ENCODE peak calls at places on chromosome 16, in six cellular contexts. One of them, this sample, is unnamed.

GRCh38 chr16:58024673-58025350 is 742 bp upstream of the MMP15 start:
- DNase-seq in ovary: no peak
- DNase-seq in psoas muscle: peak
- DNase-seq in HS-5: no peak
- DNase-seq in posterior vena cava: no peak
- DNase-seq in stimulated activated CD4-positive, alpha-beta T cell treated with anti-CD3 and anti-CD28 coated beads, TNF-alpha, amount 100 ng/mL, for 48 hours: no peak
- DNase-seq in this sample: no peak

GRCh38 chr16:2532494-2533141 is 1.4 kb upstream of the CEMP1 start:
- DNase-seq in stimulated activated CD4-positive, alpha-beta T cell treated with anti-CD3 and anti-CD28 coated beads, TNF-alpha, amount 100 ng/mL, for 48 hours: no peak
- DNase-seq in posterior vena cava: peak
- DNase-seq in HS-5: no peak
- DNase-seq in ovary: peak
- DNase-seq in psoas muscle: peak
- DNase-seq in this sample: no peak

GRCh38 chr16:67170948-67171649 is 761 bp downstream of the NOL3 start:
- DNase-seq in HS-5: no peak
- DNase-seq in stimulated activated CD4-positive, alpha-beta T cell treated with anti-CD3 and anti-CD28 coated beads, TNF-alpha, amount 100 ng/mL, for 48 hours: no peak
- DNase-seq in posterior vena cava: no peak
- DNase-seq in psoas muscle: no peak
- DNase-seq in ovary: no peak
- DNase-seq in this sample: no peak

GRCh38 chr16:77402672-77403071 is 32.2 kb downstream of the ADAMTS18 start:
- DNase-seq in posterior vena cava: no peak
- DNase-seq in stimulated activated CD4-positive, alpha-beta T cell treated with anti-CD3 and anti-CD28 coated beads, TNF-alpha, amount 100 ng/mL, for 48 hours: no peak
- DNase-seq in HS-5: no peak
- DNase-seq in psoas muscle: no peak
- DNase-seq in ovary: no peak
- DNase-seq in this sample: no peak

GRCh38 chr16:4664538-4665418 is 28.6 kb upstream of the NUDT16L1 start:
- DNase-seq in psoas muscle: peak
- DNase-seq in HS-5: no peak
- DNase-seq in posterior vena cava: peak
- DNase-seq in stimulated activated CD4-positive, alpha-beta T cell treated with anti-CD3 and anti-CD28 coated beads, TNF-alpha, amount 100 ng/mL, for 48 hours: peak
- DNase-seq in ovary: no peak
- DNase-seq in this sample: no peak

GRCh38 chr16:5653789-5654188 is 556.2 kb upstream of the EEF2KMT start:
- DNase-seq in psoas muscle: no peak
- DNase-seq in ovary: no peak
- DNase-seq in stimulated activated CD4-positive, alpha-beta T cell treated with anti-CD3 and anti-CD28 coated beads, TNF-alpha, amount 100 ng/mL, for 48 hours: no peak
- DNase-seq in posterior vena cava: no peak
- DNase-seq in HS-5: no peak
- DNase-seq in this sample: no peak

GRCh38 chr16:10988164-10988803 is 43.9 kb downstream of the CLEC16A start:
- DNase-seq in posterior vena cava: no peak
- DNase-seq in stimulated activated CD4-positive, alpha-beta T cell treated with anti-CD3 and anti-CD28 coated beads, TNF-alpha, amount 100 ng/mL, for 48 hours: peak
- DNase-seq in ovary: no peak
- DNase-seq in psoas muscle: no peak
- DNase-seq in HS-5: no peak
- DNase-seq in this sample: no peak

GRCh38 chr16:46607529-46607928 is 13.7 kb downstream of the SHCBP1 start:
- DNase-seq in stimulated activated CD4-positive, alpha-beta T cell treated with anti-CD3 and anti-CD28 coated beads, TNF-alpha, amount 100 ng/mL, for 48 hours: no peak
- DNase-seq in psoas muscle: no peak
- DNase-seq in ovary: no peak
- DNase-seq in posterior vena cava: no peak
- DNase-seq in HS-5: peak
- DNase-seq in this sample: peak

GRCh38 chr16:3165111-3165822 is 22.7 kb upstream of the OR1F1 start:
- DNase-seq in ovary: no peak
- DNase-seq in HS-5: no peak
- DNase-seq in posterior vena cava: no peak
- DNase-seq in psoas muscle: no peak
- DNase-seq in stimulated activated CD4-positive, alpha-beta T cell treated with anti-CD3 and anti-CD28 coated beads, TNF-alpha, amount 100 ng/mL, for 48 hours: no peak
- DNase-seq in this sample: no peak

GRCh38 chr16:89197033-89197632 is 3.2 kb downstream of the SLC22A31 start:
- DNase-seq in posterior vena cava: peak
- DNase-seq in ovary: no peak
- DNase-seq in HS-5: no peak
- DNase-seq in psoas muscle: peak
- DNase-seq in stimulated activated CD4-positive, alpha-beta T cell treated with anti-CD3 and anti-CD28 coated beads, TNF-alpha, amount 100 ng/mL, for 48 hours: no peak
- DNase-seq in this sample: no peak

GRCh38 chr16:65756163-65756562 is 610.3 kb upstream of the CDH5 start:
- DNase-seq in posterior vena cava: no peak
- DNase-seq in HS-5: no peak
- DNase-seq in ovary: no peak
- DNase-seq in psoas muscle: no peak
- DNase-seq in stimulated activated CD4-positive, alpha-beta T cell treated with anti-CD3 and anti-CD28 coated beads, TNF-alpha, amount 100 ng/mL, for 48 hours: no peak
- DNase-seq in this sample: no peak

GRCh38 chr16:19429271-19429670 is 11.6 kb downstream of the TMC5 start:
- DNase-seq in psoas muscle: no peak
- DNase-seq in HS-5: no peak
- DNase-seq in ovary: no peak
- DNase-seq in stimulated activated CD4-positive, alpha-beta T cell treated with anti-CD3 and anti-CD28 coated beads, TNF-alpha, amount 100 ng/mL, for 48 hours: no peak
- DNase-seq in posterior vena cava: no peak
- DNase-seq in this sample: no peak

GRCh38 chr16:71474864-71475263 is 12.8 kb upstream of the ZNF23 start:
- DNase-seq in HS-5: peak
- DNase-seq in stimulated activated CD4-positive, alpha-beta T cell treated with anti-CD3 and anti-CD28 coated beads, TNF-alpha, amount 100 ng/mL, for 48 hours: no peak
- DNase-seq in ovary: no peak
- DNase-seq in psoas muscle: no peak
- DNase-seq in posterior vena cava: no peak
- DNase-seq in this sample: peak

GRCh38 chr16:24971718-24972117 is 43.5 kb downstream of the ARHGAP17 start:
- DNase-seq in stimulated activated CD4-positive, alpha-beta T cell treated with anti-CD3 and anti-CD28 coated beads, TNF-alpha, amount 100 ng/mL, for 48 hours: no peak
- DNase-seq in psoas muscle: no peak
- DNase-seq in posterior vena cava: no peak
- DNase-seq in HS-5: no peak
- DNase-seq in ovary: no peak
- DNase-seq in this sample: no peak

GRCh38 chr16:2009791-2010510 is at the start of gene ZNF598:
- DNase-seq in posterior vena cava: peak
- DNase-seq in ovary: peak
- DNase-seq in psoas muscle: peak
- DNase-seq in HS-5: peak
- DNase-seq in stimulated activated CD4-positive, alpha-beta T cell treated with anti-CD3 and anti-CD28 coated beads, TNF-alpha, amount 100 ng/mL, for 48 hours: peak
- DNase-seq in this sample: no peak

GRCh38 chr16:79599837-79600635 is 501 bp downstream of the MAF start:
- DNase-seq in posterior vena cava: peak
- DNase-seq in HS-5: no peak
- DNase-seq in ovary: peak
- DNase-seq in stimulated activated CD4-positive, alpha-beta T cell treated with anti-CD3 and anti-CD28 coated beads, TNF-alpha, amount 100 ng/mL, for 48 hours: no peak
- DNase-seq in psoas muscle: peak
- DNase-seq in this sample: no peak

GRCh38 chr16:71894229-71894920 is 956 bp upstream of the IST1 start:
- DNase-seq in stimulated activated CD4-positive, alpha-beta T cell treated with anti-CD3 and anti-CD28 coated beads, TNF-alpha, amount 100 ng/mL, for 48 hours: peak
- DNase-seq in psoas muscle: no peak
- DNase-seq in HS-5: no peak
- DNase-seq in ovary: peak
- DNase-seq in posterior vena cava: no peak
- DNase-seq in this sample: peak

GRCh38 chr16:62391940-62392339 is 355.7 kb upstream of the CDH8 start:
- DNase-seq in ovary: no peak
- DNase-seq in stimulated activated CD4-positive, alpha-beta T cell treated with anti-CD3 and anti-CD28 coated beads, TNF-alpha, amount 100 ng/mL, for 48 hours: no peak
- DNase-seq in HS-5: no peak
- DNase-seq in posterior vena cava: no peak
- DNase-seq in psoas muscle: no peak
- DNase-seq in this sample: no peak

GRCh38 chr16:13419589-13419988 is 500.4 kb upstream of the ERCC4 start:
- DNase-seq in ovary: no peak
- DNase-seq in stimulated activated CD4-positive, alpha-beta T cell treated with anti-CD3 and anti-CD28 coated beads, TNF-alpha, amount 100 ng/mL, for 48 hours: no peak
- DNase-seq in HS-5: no peak
- DNase-seq in posterior vena cava: no peak
- DNase-seq in psoas muscle: no peak
- DNase-seq in this sample: no peak

GRCh38 chr16:74738134-74738541 is 36.5 kb downstream of the FA2H start:
- DNase-seq in stimulated activated CD4-positive, alpha-beta T cell treated with anti-CD3 and anti-CD28 coated beads, TNF-alpha, amount 100 ng/mL, for 48 hours: no peak
- DNase-seq in HS-5: no peak
- DNase-seq in posterior vena cava: no peak
- DNase-seq in psoas muscle: peak
- DNase-seq in ovary: no peak
- DNase-seq in this sample: no peak

GRCh38 chr16:89031715-89032659 is 55.0 kb upstream of the CBFA2T3 start:
- DNase-seq in HS-5: no peak
- DNase-seq in psoas muscle: peak
- DNase-seq in ovary: no peak
- DNase-seq in stimulated activated CD4-positive, alpha-beta T cell treated with anti-CD3 and anti-CD28 coated beads, TNF-alpha, amount 100 ng/mL, for 48 hours: peak
- DNase-seq in posterior vena cava: peak
- DNase-seq in this sample: no peak

GRCh38 chr16:84597518-84598390 is 20.1 kb downstream of the COTL1 start:
- DNase-seq in stimulated activated CD4-positive, alpha-beta T cell treated with anti-CD3 and anti-CD28 coated beads, TNF-alpha, amount 100 ng/mL, for 48 hours: no peak
- DNase-seq in ovary: no peak
- DNase-seq in psoas muscle: peak
- DNase-seq in posterior vena cava: no peak
- DNase-seq in HS-5: no peak
- DNase-seq in this sample: no peak

GRCh38 chr16:83966153-83966696 is 1.8 kb upstream of the NECAB2 start:
- DNase-seq in posterior vena cava: peak
- DNase-seq in HS-5: no peak
- DNase-seq in ovary: no peak
- DNase-seq in stimulated activated CD4-positive, alpha-beta T cell treated with anti-CD3 and anti-CD28 coated beads, TNF-alpha, amount 100 ng/mL, for 48 hours: no peak
- DNase-seq in psoas muscle: no peak
- DNase-seq in this sample: no peak

GRCh38 chr16:19366384-19366783 is 51.3 kb upstream of the TMC5 start:
- DNase-seq in posterior vena cava: no peak
- DNase-seq in psoas muscle: no peak
- DNase-seq in stimulated activated CD4-positive, alpha-beta T cell treated with anti-CD3 and anti-CD28 coated beads, TNF-alpha, amount 100 ng/mL, for 48 hours: no peak
- DNase-seq in HS-5: no peak
- DNase-seq in ovary: no peak
- DNase-seq in this sample: no peak

GRCh38 chr16:3131755-3132377 is 3.0 kb upstream of the ZNF213 start:
- DNase-seq in posterior vena cava: no peak
- DNase-seq in HS-5: no peak
- DNase-seq in stimulated activated CD4-positive, alpha-beta T cell treated with anti-CD3 and anti-CD28 coated beads, TNF-alpha, amount 100 ng/mL, for 48 hours: peak
- DNase-seq in ovary: no peak
- DNase-seq in psoas muscle: no peak
- DNase-seq in this sample: no peak

GRCh38 chr16:4976611-4977145 is 18.5 kb downstream of the SEC14L5 start:
- DNase-seq in ovary: no peak
- DNase-seq in stimulated activated CD4-positive, alpha-beta T cell treated with anti-CD3 and anti-CD28 coated beads, TNF-alpha, amount 100 ng/mL, for 48 hours: no peak
- DNase-seq in posterior vena cava: peak
- DNase-seq in HS-5: no peak
- DNase-seq in psoas muscle: peak
- DNase-seq in this sample: no peak

GRCh38 chr16:85123891-85124635 is 11.8 kb upstream of the CIBAR2 start:
- DNase-seq in stimulated activated CD4-positive, alpha-beta T cell treated with anti-CD3 and anti-CD28 coated beads, TNF-alpha, amount 100 ng/mL, for 48 hours: no peak
- DNase-seq in psoas muscle: peak
- DNase-seq in posterior vena cava: peak
- DNase-seq in ovary: no peak
- DNase-seq in HS-5: peak
- DNase-seq in this sample: no peak

GRCh38 chr16:9650284-9650683 is 531.9 kb downstream of the GRIN2A start:
- DNase-seq in HS-5: no peak
- DNase-seq in stimulated activated CD4-positive, alpha-beta T cell treated with anti-CD3 and anti-CD28 coated beads, TNF-alpha, amount 100 ng/mL, for 48 hours: no peak
- DNase-seq in posterior vena cava: no peak
- DNase-seq in psoas muscle: no peak
- DNase-seq in ovary: no peak
- DNase-seq in this sample: no peak

GRCh38 chr16:65538945-65539344 is 417.1 kb upstream of the CDH11 start:
- DNase-seq in psoas muscle: no peak
- DNase-seq in HS-5: no peak
- DNase-seq in posterior vena cava: no peak
- DNase-seq in stimulated activated CD4-positive, alpha-beta T cell treated with anti-CD3 and anti-CD28 coated beads, TNF-alpha, amount 100 ng/mL, for 48 hours: no peak
- DNase-seq in ovary: no peak
- DNase-seq in this sample: no peak

GRCh38 chr16:6165330-6165984 is 1067.9 kb upstream of the EEF2KMT start:
- DNase-seq in ovary: no peak
- DNase-seq in stimulated activated CD4-positive, alpha-beta T cell treated with anti-CD3 and anti-CD28 coated beads, TNF-alpha, amount 100 ng/mL, for 48 hours: no peak
- DNase-seq in HS-5: no peak
- DNase-seq in psoas muscle: no peak
- DNase-seq in posterior vena cava: no peak
- DNase-seq in this sample: no peak

GRCh38 chr16:8108991-8109509 is 481.3 kb downstream of the TMEM114 start:
- DNase-seq in HS-5: no peak
- DNase-seq in ovary: no peak
- DNase-seq in psoas muscle: no peak
- DNase-seq in stimulated activated CD4-positive, alpha-beta T cell treated with anti-CD3 and anti-CD28 coated beads, TNF-alpha, amount 100 ng/mL, for 48 hours: no peak
- DNase-seq in posterior vena cava: no peak
- DNase-seq in this sample: no peak

GRCh38 chr16:26348095-26348494 is 656.3 kb downstream of the HS3ST4 start:
- DNase-seq in HS-5: no peak
- DNase-seq in psoas muscle: no peak
- DNase-seq in posterior vena cava: no peak
- DNase-seq in ovary: no peak
- DNase-seq in stimulated activated CD4-positive, alpha-beta T cell treated with anti-CD3 and anti-CD28 coated beads, TNF-alpha, amount 100 ng/mL, for 48 hours: no peak
- DNase-seq in this sample: no peak

GRCh38 chr16:2829501-2830354 is at the start of gene ZG16B:
- DNase-seq in stimulated activated CD4-positive, alpha-beta T cell treated with anti-CD3 and anti-CD28 coated beads, TNF-alpha, amount 100 ng/mL, for 48 hours: no peak
- DNase-seq in posterior vena cava: peak
- DNase-seq in psoas muscle: peak
- DNase-seq in HS-5: no peak
- DNase-seq in ovary: no peak
- DNase-seq in this sample: no peak

GRCh38 chr16:78705694-78706093 is 606.2 kb downstream of the WWOX start:
- DNase-seq in psoas muscle: no peak
- DNase-seq in posterior vena cava: no peak
- DNase-seq in HS-5: no peak
- DNase-seq in stimulated activated CD4-positive, alpha-beta T cell treated with anti-CD3 and anti-CD28 coated beads, TNF-alpha, amount 100 ng/mL, for 48 hours: no peak
- DNase-seq in ovary: no peak
- DNase-seq in this sample: no peak

GRCh38 chr16:86911311-86911999 is 333.1 kb downstream of the FOXL1 start:
- DNase-seq in HS-5: no peak
- DNase-seq in ovary: no peak
- DNase-seq in posterior vena cava: peak
- DNase-seq in stimulated activated CD4-positive, alpha-beta T cell treated with anti-CD3 and anti-CD28 coated beads, TNF-alpha, amount 100 ng/mL, for 48 hours: no peak
- DNase-seq in psoas muscle: no peak
- DNase-seq in this sample: no peak

GRCh38 chr16:50314665-50315064 is 48.3 kb downstream of the ADCY7 start:
- DNase-seq in posterior vena cava: no peak
- DNase-seq in stimulated activated CD4-positive, alpha-beta T cell treated with anti-CD3 and anti-CD28 coated beads, TNF-alpha, amount 100 ng/mL, for 48 hours: no peak
- DNase-seq in HS-5: no peak
- DNase-seq in psoas muscle: no peak
- DNase-seq in ovary: no peak
- DNase-seq in this sample: no peak

GRCh38 chr16:67672306-67672705 is 5.7 kb downstream of the C16orf86 start:
- DNase-seq in psoas muscle: no peak
- DNase-seq in ovary: peak
- DNase-seq in HS-5: no peak
- DNase-seq in posterior vena cava: no peak
- DNase-seq in stimulated activated CD4-positive, alpha-beta T cell treated with anti-CD3 and anti-CD28 coated beads, TNF-alpha, amount 100 ng/mL, for 48 hours: no peak
- DNase-seq in this sample: no peak

GRCh38 chr16:55030944-55031343 is 100.3 kb downstream of the IRX5 start:
- DNase-seq in HS-5: no peak
- DNase-seq in ovary: no peak
- DNase-seq in posterior vena cava: no peak
- DNase-seq in stimulated activated CD4-positive, alpha-beta T cell treated with anti-CD3 and anti-CD28 coated beads, TNF-alpha, amount 100 ng/mL, for 48 hours: no peak
- DNase-seq in psoas muscle: no peak
- DNase-seq in this sample: no peak

GRCh38 chr16:48820379-48820778 is 210.4 kb upstream of the N4BP1 start:
- DNase-seq in posterior vena cava: no peak
- DNase-seq in stimulated activated CD4-positive, alpha-beta T cell treated with anti-CD3 and anti-CD28 coated beads, TNF-alpha, amount 100 ng/mL, for 48 hours: no peak
- DNase-seq in HS-5: no peak
- DNase-seq in psoas muscle: no peak
- DNase-seq in ovary: no peak
- DNase-seq in this sample: no peak

This sample was measured in epithelial cell of proximal tubule.